ENCODE peak calls at places on chromosomes 5 and 9, in seven cellular contexts. S, D, A, W, I, B and M are unnamed samples.

GRCh38 chr9:15469406-15469805 is 41.4 kb downstream of the PSIP1 start:
- DNase-seq in S (no peak), D (no peak), A (peak; percentile 1), W (no peak), I (no peak), B (no peak), M (no peak)

GRCh38 chr5:68216737-68217231 is 1.2 kb downstream of the PIK3R1 start:
- DNase-seq in S (peak; percentile 34), D (no peak), A (peak; percentile 20), W (peak; percentile 6), I (no peak), B (no peak), M (no peak)

GRCh38 chr5:98713027-98713426 is 60.4 kb upstream of the RGMB start:
- DNase-seq in S (no peak), D (no peak), A (no peak), W (no peak), I (no peak), B (no peak), M (no peak)

GRCh38 chr5:110309222-110309621 is 417.2 kb downstream of the TMEM232 start:
- DNase-seq in S (no peak), D (no peak), A (no peak), W (no peak), I (no peak), B (no peak), M (no peak)

GRCh38 chr9:130997925-130998595 is 10.9 kb upstream of the LAMC3 start:
- DNase-seq in S (peak; percentile 99), D (peak; percentile 25), A (peak; percentile 54), W (peak; percentile 27), I (peak; percentile 74), B (peak; percentile 72), M (peak; percentile 40)

GRCh38 chr5:126972062-126972895 is 58.1 kb downstream of the MARCHF3 start:
- DNase-seq in S (no peak), D (no peak), A (no peak), W (peak; percentile 77), I (no peak), B (peak; percentile 12), M (no peak)

GRCh38 chr5:4576161-4576748 is 563.9 kb upstream of the ADAMTS16 start:
- DNase-seq in S (no peak), D (no peak), A (peak; percentile 14), W (no peak), I (no peak), B (no peak), M (no peak)

GRCh38 chr9:136021891-136022681 is 60.9 kb upstream of the UBAC1 start:
- DNase-seq in S (peak; percentile 73), D (no peak), A (no peak), W (no peak), I (no peak), B (no peak), M (no peak)

GRCh38 chr5:39399135-39400036 is 25.4 kb downstream of the DAB2 start:
- DNase-seq in S (no peak), D (no peak), A (peak; percentile 92), W (no peak), I (no peak), B (no peak), M (no peak)

GRCh38 chr5:81420039-81420667 is 26.2 kb upstream of the ACOT12 start:
- DNase-seq in S (no peak), D (no peak), A (peak; percentile 91), W (peak; percentile 85), I (no peak), B (no peak), M (no peak)